ENCODE peak calls at places on chromosome 22, in nine cellular contexts. W is H1; P is colonic mucosa; V is left ventricle myocardium inferior; L is foreskin keratinocyte; N is CD4-positive, alpha-beta T cell; A is K562; Q is body of pancreas; G is transverse colon. K is an unnamed sample.

GRCh38 chr22:44597616-44598015 is 99.6 kb upstream of the RTL6 start:
- DNase-seq in W (no peak), P (no peak), V (no peak), L (no peak), N (no peak), A (no peak), Q (peak; percentile 63), G (no peak), K (no peak)

GRCh38 chr22:46358766-46359165 is 23.3 kb downstream of the TRMU start:
- DNase-seq in W (no peak), P (no peak), V (no peak), L (no peak), N (no peak), A (no peak), Q (no peak), G (no peak), K (no peak)

GRCh38 chr22:48098936-48099245 is 1336.4 kb downstream of the TBC1D22A start:
- DNase-seq in W (no peak), P (no peak), V (no peak), L (no peak), N (no peak), A (no peak), Q (no peak), G (no peak), K (peak; percentile 60)

GRCh38 chr22:29480512-29481264 is 670 bp downstream of the NEFH start:
- DNase-seq in W (peak; percentile 81), P (no peak), V (peak; percentile 16), L (peak; percentile 32), N (no peak), A (peak; percentile 90), Q (peak; percentile 20), G (no peak), K (no peak)

GRCh38 chr22:29080061-29080975 is 7.5 kb downstream of the KREMEN1 start:
- DNase-seq in W (no peak), P (no peak), V (no peak), L (peak; percentile 23), N (no peak), A (no peak), Q (no peak), G (no peak), K (no peak)

GRCh38 chr22:50600541-50600940 is at the start of gene MAPK8IP2:
- DNase-seq in W (peak; percentile 49), P (no peak), V (no peak), L (no peak), N (no peak), A (peak; percentile 25), Q (peak; percentile 33), G (no peak), K (no peak)

GRCh38 chr22:48918585-48919186 is 909.0 kb downstream of the BRD1 start:
- DNase-seq in W (peak; percentile 33), P (peak; percentile 8), V (no peak), L (no peak), N (no peak), A (no peak), Q (no peak), G (no peak), K (no peak)

GRCh38 chr22:49609207-49609876 is 218.3 kb downstream of the BRD1 start:
- DNase-seq in W (no peak), P (no peak), V (peak; percentile 7), L (no peak), N (no peak), A (no peak), Q (no peak), G (no peak), K (no peak)

GRCh38 chr22:50256258-50256862 is 5.1 kb downstream of the MAPK12 start:
- DNase-seq in W (no peak), P (no peak), V (no peak), L (no peak), N (no peak), A (no peak), Q (no peak), G (no peak), K (no peak)

GRCh38 chr22:45009881-45010531 is at the start of gene PHF21B:
- DNase-seq in W (peak; percentile 91), P (peak; percentile 20), V (peak; percentile 60), L (peak; percentile 18), N (no peak), A (peak; percentile 13), Q (peak; percentile 22), G (no peak), K (no peak)

GRCh38 chr22:39622881-39623367 is 52.4 kb downstream of the CACNA1I start:
- DNase-seq in W (peak; percentile 93), P (peak; percentile 70), V (peak; percentile 52), L (no peak), N (peak; percentile 63), A (peak; percentile 61), Q (peak; percentile 51), G (peak; percentile 71), K (peak; percentile 57)
- TF ChIP-seq CTCF in W (peak; percentile 88), P (peak; percentile 63), V (peak; percentile 69), L (peak; percentile 62), N (peak; percentile 72), A (peak; percentile 54), Q (peak; percentile 34), G (peak; percentile 39), K (peak; percentile 90)

GRCh38 chr22:39215070-39215396 is 29.7 kb downstream of the PDGFB start:
- DNase-seq in W (peak; percentile 50), P (no peak), V (no peak), L (no peak), N (no peak), A (no peak), Q (no peak), G (no peak), K (no peak)

GRCh38 chr22:39215430-39216142 is 29.2 kb downstream of the PDGFB start:
- DNase-seq in W (peak; percentile 67), P (no peak), V (no peak), L (no peak), N (peak; percentile 38), A (peak; percentile 35), Q (no peak), G (no peak), K (no peak)

GRCh38 chr22:39214006-39214382 is 30.8 kb downstream of the PDGFB start:
- DNase-seq in W (no peak), P (no peak), V (no peak), L (peak; percentile 36), N (no peak), A (no peak), Q (no peak), G (no peak), K (no peak)

GRCh38 chr22:39214383-39215069 is 30.3 kb downstream of the PDGFB start:
- DNase-seq in W (peak; percentile 57), P (no peak), V (no peak), L (peak; percentile 96), N (no peak), A (no peak), Q (peak; percentile 48), G (no peak), K (no peak)

DNA sequence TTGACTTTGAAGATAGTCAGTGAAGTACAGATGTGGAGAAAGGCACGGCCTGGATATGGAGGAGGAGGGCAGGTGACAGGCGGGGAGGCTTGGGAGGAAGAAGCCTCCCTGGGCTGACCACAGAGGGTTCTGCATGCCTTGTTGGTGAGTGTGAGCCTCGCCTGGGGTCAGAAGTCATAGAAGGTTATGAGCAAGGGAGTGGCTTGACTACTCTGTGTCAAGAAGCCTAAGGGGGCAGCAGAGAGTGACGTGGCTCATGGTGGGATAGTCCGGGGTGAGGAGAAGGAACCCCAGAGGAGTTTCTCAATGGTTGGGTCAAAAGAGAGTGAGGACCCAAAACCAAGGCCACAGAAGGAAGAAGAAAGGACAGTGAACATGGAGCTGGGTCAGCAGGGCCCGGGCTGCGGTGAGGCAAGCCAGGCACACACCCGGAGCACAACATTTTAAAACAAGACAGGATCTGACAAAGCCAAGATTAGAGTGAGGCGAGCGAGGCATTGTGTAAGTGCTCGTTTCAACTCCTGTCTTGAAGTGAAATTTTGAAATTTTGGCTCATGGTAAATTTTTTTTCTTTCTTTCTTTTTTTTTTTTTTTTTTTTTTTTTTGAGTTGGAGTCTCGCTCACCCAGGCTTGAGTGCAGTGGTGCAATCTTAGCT is 31.9 kb downstream of the PDGFB start:
- DNase-seq in W (peak; percentile 52), P (no peak), V (no peak), L (peak; percentile 68), N (no peak), A (peak; percentile 68), Q (no peak), G (no peak), K (no peak)
- H3K27ac ChIP-seq in W (no peak overlapping the region), P (no peak overlapping the region), V (no peak overlapping the region), L (no peak overlapping the region), N (no peak overlapping the region), A (peak overlapping the region; percentile 28), Q (peak overlapping the region; percentile 85), G (no peak overlapping the region), K (no peak overlapping the region)

GRCh38 chr22:31933816-31934482 is 10.4 kb upstream of the YWHAH start:
- DNase-seq in W (no peak), P (no peak), V (no peak), L (no peak), N (no peak), A (no peak), Q (peak; percentile 38), G (no peak), K (no peak)

GRCh38 chr22:31935961-31936635 is 8.2 kb upstream of the YWHAH start:
- DNase-seq in W (no peak), P (no peak), V (no peak), L (no peak), N (no peak), A (no peak), Q (no peak), G (no peak), K (no peak)

GRCh38 chr22:31938258-31938657 is 6.1 kb upstream of the YWHAH start:
- DNase-seq in W (no peak), P (no peak), V (no peak), L (no peak), N (no peak), A (no peak), Q (no peak), G (no peak), K (no peak)

GRCh38 chr22:31940506-31940905 is 3.8 kb upstream of the YWHAH start:
- DNase-seq in W (no peak), P (no peak), V (no peak), L (no peak), N (no peak), A (no peak), Q (no peak), G (no peak), K (no peak)

GRCh38 chr22:31937328-31937727 is 7.0 kb upstream of the YWHAH start:
- DNase-seq in W (no peak), P (no peak), V (no peak), L (no peak), N (no peak), A (peak; percentile 88), Q (no peak), G (no peak), K (no peak)
- TF ChIP-seq CTCF in W (no peak), P (no peak), V (no peak), L (no peak), N (no peak), A (no peak), Q (no peak), G (no peak), K (no peak)

GRCh38 chr22:43066134-43066533 is 23.1 kb downstream of the TTLL1 start:
- DNase-seq in W (no peak), P (no peak), V (peak; percentile 26), L (no peak), N (no peak), A (no peak), Q (no peak), G (no peak), K (no peak)

DNA sequence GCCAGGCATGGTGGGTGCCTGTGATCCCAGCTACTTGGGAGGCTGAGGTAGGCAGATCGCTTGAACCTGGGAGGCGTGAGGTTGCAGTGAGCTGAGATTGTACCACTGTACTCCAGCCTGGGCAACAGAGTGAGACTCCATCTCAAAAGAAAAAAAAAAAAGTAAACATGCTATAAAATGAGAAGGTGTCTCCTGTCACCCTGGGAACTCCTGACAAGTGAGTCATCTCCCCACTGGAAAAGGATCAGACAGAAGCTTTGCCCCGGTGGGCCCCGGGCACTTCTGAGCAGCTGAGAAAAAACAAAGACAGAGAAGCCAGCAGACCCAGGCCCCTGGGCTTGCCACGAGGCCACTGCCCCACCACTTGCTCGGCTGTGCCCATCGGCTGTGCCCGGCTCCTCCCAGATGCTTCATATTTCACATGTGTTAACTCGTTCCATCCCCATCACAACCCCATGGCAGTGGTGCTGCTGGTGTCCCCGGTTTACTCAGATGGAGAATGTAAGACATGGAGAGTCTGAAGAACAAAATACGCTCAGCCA is 22.3 kb downstream of the TTLL1 start:
- DNase-seq in W (no peak), P (no peak), V (no peak), L (peak; percentile 67), N (no peak), A (no peak), Q (no peak), G (no peak), K (no peak)
- H3K27ac ChIP-seq in W (no peak overlapping the region), P (no peak overlapping the region), V (no peak overlapping the region), L (peak overlapping the region; percentile 78), N (no peak overlapping the region), A (no peak overlapping the region), Q (no peak overlapping the region), G (no peak overlapping the region), K (no peak overlapping the region)

K was measured in MM.1S.